ENCODE peak calls at places on chromosome 15, in five cellular contexts. G, F, N, E and M are unnamed samples.

GRCh38 chr15:80010131-80010673 is 39.2 kb upstream of the BCL2A1 start:
- DNase-seq in G (no peak), F (peak), N (no peak), E (peak), M (no peak)

GRCh38 chr15:25236143-25236860 is 202.5 kb downstream of the UBE3A start:
- DNase-seq in G (no peak), F (no peak), N (no peak), E (no peak), M (peak)

GRCh38 chr15:84911879-84912660 is 27.6 kb downstream of the SLC28A1 start:
- DNase-seq in G (no peak), F (peak), N (peak), E (no peak), M (no peak)

GRCh38 chr15:90988249-90988648 is 6.1 kb downstream of the PRC1 start:
- DNase-seq in G (no peak), F (no peak), N (no peak), E (peak), M (no peak)

GRCh38 chr15:67735896-67736295 is 89.4 kb upstream of the SKOR1 start:
- DNase-seq in G (no peak), F (no peak), N (no peak), E (peak), M (no peak)

GRCh38 chr15:85423256-85423655 is 42.9 kb downstream of the AKAP13 start:
- DNase-seq in G (no peak), F (no peak), N (no peak), E (no peak), M (no peak)

GRCh38 chr15:79209690-79210089 is 72.8 kb upstream of the ANKRD34C start:
- DNase-seq in G (no peak), F (no peak), N (no peak), E (no peak), M (no peak)

GRCh38 chr15:68820589-68821189 is at the start of gene ANP32A:
- DNase-seq in G (peak), F (peak), N (peak), E (peak), M (peak)

GRCh38 chr15:45168751-45169551 is 18.8 kb downstream of the SHF start:
- DNase-seq in G (no peak), F (no peak), N (no peak), E (no peak), M (no peak)

GRCh38 chr15:94021621-94022320 is 209.6 kb upstream of the MCTP2 start:
- DNase-seq in G (no peak), F (no peak), N (no peak), E (no peak), M (no peak)

GRCh38 chr15:52568569-52569243 is at the start of gene ARPP19:
- DNase-seq in G (peak), F (peak), N (peak), E (peak), M (peak)
- TF ChIP-seq CTCF in G (no peak), F (peak), N (peak), E (peak), M (peak)

GRCh38 chr15:82852906-82853635 is 43.6 kb downstream of the WHAMM start:
- DNase-seq in G (no peak), F (no peak), N (no peak), E (no peak), M (no peak)

GRCh38 chr15:82858932-82859331 is 49.5 kb downstream of the WHAMM start:
- DNase-seq in G (no peak), F (no peak), N (no peak), E (no peak), M (no peak)

GRCh38 chr15:82854554-82854953 is 45.1 kb downstream of the WHAMM start:
- DNase-seq in G (no peak), F (no peak), N (no peak), E (no peak), M (no peak)

GRCh38 chr15:82855286-82856092 is 46.1 kb downstream of the WHAMM start:
- DNase-seq in G (no peak), F (no peak), N (no peak), E (no peak), M (no peak)

GRCh38 chr15:82856397-82857170 is 47.2 kb downstream of the WHAMM start:
- DNase-seq in G (no peak), F (no peak), N (no peak), E (no peak), M (no peak)
- TF ChIP-seq CTCF in G (no peak), F (no peak), N (no peak), E (no peak), M (no peak)

GRCh38 chr15:53197426-53197839 is 407.3 kb upstream of the ONECUT1 start:
- DNase-seq in G (no peak), F (peak), N (peak), E (peak), M (no peak)
- TF ChIP-seq CTCF in G (no peak), F (peak), N (peak), E (peak), M (peak)

GRCh38 chr15:100910119-100910518 is 9.0 kb upstream of the LRRK1 start:
- DNase-seq in G (no peak), F (no peak), N (no peak), E (no peak), M (no peak)
- TF ChIP-seq CTCF in G (no peak), F (no peak), N (peak), E (no peak), M (no peak)

GRCh38 chr15:42084465-42085235 is 9.7 kb downstream of the PLA2G4D start:
- DNase-seq in G (peak), F (peak), N (peak), E (peak), M (no peak)
- TF ChIP-seq CTCF in G (peak), F (peak), N (peak), E (peak), M (peak)

DNA sequence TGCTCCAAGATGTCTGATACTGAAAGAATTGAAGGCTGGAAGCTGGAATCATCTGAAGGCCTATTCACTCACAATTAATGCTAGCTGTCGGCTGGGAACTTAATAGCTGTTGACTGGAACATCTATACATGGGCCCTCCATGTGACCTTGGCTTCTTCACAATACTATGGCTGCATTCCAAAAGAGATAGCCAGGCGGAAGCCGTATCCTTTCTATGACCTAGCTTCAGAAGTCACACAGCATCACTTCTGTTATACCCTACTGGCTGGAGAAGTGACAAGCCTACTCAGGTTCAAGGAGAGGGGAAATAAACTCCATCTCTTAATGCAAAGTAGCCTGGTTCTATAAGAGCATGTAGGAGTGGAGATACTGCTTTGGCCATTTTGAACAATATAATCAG is 50.9 kb upstream of the SPRED1 start:
- DNase-seq in G (no peak), F (no peak), N (no peak), E (no peak), M (no peak)
- TF ChIP-seq CTCF in G (no peak), F (no peak), N (no peak), E (no peak), M (no peak)

GRCh38 chr15:65034719-65035118 is 5.3 kb upstream of the MTFMT start:
- DNase-seq in G (no peak), F (no peak), N (no peak), E (no peak), M (no peak)

GRCh38 chr15:65029736-65030208 is 333 bp upstream of the MTFMT start:
- DNase-seq in G (no peak), F (no peak), N (no peak), E (no peak), M (no peak)

GRCh38 chr15:65028921-65029735 is at the start of gene MTFMT:
- DNase-seq in G (peak), F (peak), N (peak), E (peak), M (peak)

GRCh38 chr15:65033659-65034269 is 4.3 kb upstream of the MTFMT start:
- DNase-seq in G (no peak), F (no peak), N (no peak), E (peak), M (no peak)

GRCh38 chr15:65032823-65033537 is 3.5 kb upstream of the MTFMT start:
- DNase-seq in G (peak), F (peak), N (peak), E (peak), M (peak)
- TF ChIP-seq CTCF in G (peak), F (peak), N (peak), E (peak), M (peak)

GRCh38 chr15:32130823-32131222 is 100.5 kb downstream of the CHRNA7 start:
- DNase-seq in G (no peak), F (no peak), N (no peak), E (no peak), M (no peak)
- TF ChIP-seq CTCF in G (no peak), F (no peak), N (no peak), E (no peak), M (no peak)